ENCODE peak calls at places on chromosomes 3 and 15, in six cellular contexts. J is colonic mucosa, T is stomach, K is HCT116, E is right cardiac atrium, P is aorta. F is an unnamed sample. For H3K4me1, the result is how much of the 10 kb centered on the place peaks cover.

GRCh38 chr3:187750513-187751123 is 5.3 kb upstream of the BCL6 start:
- DNase-seq in J (peak), T (peak), K (no peak), E (peak), P (no peak), F (peak)

GRCh38 chr3:10585945-10586344 is 80.6 kb upstream of the ATP2B2 start:
- DNase-seq in J (no peak), T (no peak), K (no peak), E (no peak), P (no peak), F (no peak)

GRCh38 chr3:123884258-123884831 is at the start of gene MYLK:
- DNase-seq in J (peak), T (peak), K (peak), E (peak), P (peak), F (peak)

GRCh38 chr15:38650384-38650783 is 85.8 kb upstream of the RASGRP1 start:
- DNase-seq in J (no peak), T (no peak), K (no peak), E (no peak), P (no peak), F (no peak)

GRCh38 chr3:32424581-32425250 is 33.1 kb downstream of the CMTM7 start:
- DNase-seq in J (no peak), T (no peak), K (no peak), E (no peak), P (no peak), F (no peak)

GRCh38 chr3:191356586-191357439 is 26.5 kb upstream of the UTS2B start:
- DNase-seq in J (no peak), T (peak), K (peak), E (peak), P (peak), F (no peak)

GRCh38 chr3:106367496-106367895 is 498.7 kb upstream of the CBLB start:
- DNase-seq in J (no peak), T (no peak), K (no peak), E (no peak), P (no peak), F (no peak)

GRCh38 chr15:91182096-91182495 is 82.0 kb downstream of the SV2B start:
- DNase-seq in J (no peak), T (no peak), K (no peak), E (no peak), P (no peak), F (no peak)

GRCh38 chr15:52099654-52100272 is 12.8 kb downstream of the BCL2L10 start:
- DNase-seq in J (no peak), T (no peak), K (no peak), E (no peak), P (no peak), F (no peak)

GRCh38 chr3:78565712-78566111 is 1202.1 kb downstream of the ROBO1 start:
- DNase-seq in J (no peak), T (no peak), K (no peak), E (no peak), P (no peak), F (no peak)

GRCh38 chr15:82950746-82951370 is 1.7 kb downstream of the HOMER2 start:
- DNase-seq in J (no peak), T (no peak), K (no peak), E (no peak), P (no peak), F (no peak)

GRCh38 chr3:95319921-95320494 is 1257.1 kb downstream of the NSUN3 start:
- DNase-seq in J (no peak), T (no peak), K (no peak), E (no peak), P (no peak), F (no peak)

GRCh38 chr3:27500051-27500450 is 15.9 kb upstream of the SLC4A7 start:
- DNase-seq in J (no peak), T (no peak), K (no peak), E (no peak), P (no peak), F (no peak)

GRCh38 chr3:106004841-106005240 is 136.0 kb upstream of the CBLB start:
- DNase-seq in J (no peak), T (no peak), K (no peak), E (peak), P (no peak), F (no peak)

GRCh38 chr3:188037965-188038581 is 115.9 kb upstream of the LPP start:
- DNase-seq in J (peak), T (no peak), K (no peak), E (no peak), P (no peak), F (no peak)

DNA sequence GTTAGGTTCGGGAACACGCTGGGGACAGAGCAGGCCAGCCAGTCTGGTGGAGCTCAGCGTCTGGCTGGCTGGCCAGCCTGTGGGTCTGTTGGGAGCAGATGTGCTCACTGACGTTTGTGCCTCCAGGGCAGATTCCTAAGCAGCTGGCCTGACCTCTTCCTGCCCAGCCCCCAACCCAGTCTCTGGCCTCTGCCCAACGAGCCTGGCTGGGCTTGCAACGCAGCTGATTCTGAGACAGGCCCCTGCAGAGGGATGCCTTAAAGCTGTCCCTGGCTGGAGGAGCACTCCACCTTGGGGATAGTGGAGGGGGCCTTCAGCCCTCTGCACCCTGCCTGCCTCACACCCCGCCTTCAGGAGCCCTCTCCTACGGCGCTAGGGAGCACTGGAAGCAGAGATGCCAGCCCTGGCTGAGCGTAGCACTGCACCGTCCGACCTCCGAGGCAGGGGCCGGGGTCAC is 46.0 kb downstream of the KLF13 start:
- DNase-seq in J (no peak), T (no peak), K (no peak), E (peak), P (peak), F (peak)
- H3K27ac ChIP-seq in J (no peak), T (peak), K (no peak), E (peak), P (no peak), F (no peak)

GRCh38 chr3:152443212-152444023 is 174.7 kb downstream of the MBNL1 start:
- DNase-seq in J (no peak), T (no peak), K (no peak), E (no peak), P (no peak), F (no peak)

GRCh38 chr3:152447509-152447908 is 178.8 kb downstream of the MBNL1 start:
- DNase-seq in J (no peak), T (no peak), K (no peak), E (no peak), P (no peak), F (no peak)

GRCh38 chr3:152445227-152445626 is 176.5 kb downstream of the MBNL1 start:
- DNase-seq in J (no peak), T (no peak), K (no peak), E (no peak), P (no peak), F (no peak)

GRCh38 chr3:152446495-152446894 is 177.8 kb downstream of the MBNL1 start:
- DNase-seq in J (no peak), T (no peak), K (no peak), E (peak), P (no peak), F (no peak)

DNA sequence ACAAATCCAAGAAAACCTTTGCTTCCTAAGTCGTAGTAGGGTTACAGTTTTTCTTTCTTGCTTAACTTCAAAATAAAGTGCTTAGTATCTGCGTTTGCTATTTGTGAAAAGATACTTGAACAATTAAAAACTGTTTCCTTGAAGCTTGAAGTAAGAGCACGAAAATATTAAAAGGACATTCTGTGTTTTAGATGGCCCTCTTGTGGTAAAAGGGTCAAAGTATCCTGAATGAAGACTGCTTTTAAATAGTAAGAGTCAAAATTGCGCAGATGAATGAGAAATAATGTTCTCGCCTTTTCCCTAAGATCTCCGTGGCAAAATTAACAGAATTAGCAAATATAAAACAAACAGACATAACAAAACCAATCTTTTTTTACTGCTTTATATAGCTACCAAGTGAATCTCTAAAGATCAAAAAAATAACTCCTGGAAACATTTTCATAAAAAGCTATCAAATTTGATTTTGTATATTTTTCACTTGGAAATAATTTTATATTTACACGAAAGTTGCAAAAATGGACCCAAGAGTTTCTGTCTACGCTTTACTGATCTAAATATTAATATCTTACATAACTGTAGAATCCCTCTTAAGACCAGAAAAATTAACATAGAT is 175.4 kb downstream of the MBNL1 start:
- DNase-seq in J (no peak), T (no peak), K (peak), E (no peak), P (no peak), F (no peak)
- H3K4me1 ChIP-seq in J (under half), T (half or more), K (under half), E (under half), P (under half), F (under half)

GRCh38 chr3:85142626-85143025 is 183.8 kb downstream of the CADM2 start:
- DNase-seq in J (no peak), T (no peak), K (no peak), E (no peak), P (no peak), F (no peak)
- H3K27ac ChIP-seq in J (no peak), T (no peak), K (no peak), E (no peak), P (no peak), F (no peak)

GRCh38 chr15:28934645-28935044 is 48.9 kb downstream of the APBA2 start:
- DNase-seq in J (no peak), T (no peak), K (no peak), E (no peak), P (peak), F (no peak)

GRCh38 chr15:28937271-28937670 is 51.5 kb downstream of the APBA2 start:
- DNase-seq in J (no peak), T (no peak), K (no peak), E (no peak), P (no peak), F (no peak)

GRCh38 chr15:28935316-28935715 is 49.5 kb downstream of the APBA2 start:
- DNase-seq in J (no peak), T (no peak), K (no peak), E (no peak), P (peak), F (no peak)

GRCh38 chr15:28936481-28936881 is 50.7 kb downstream of the APBA2 start:
- DNase-seq in J (no peak), T (no peak), K (no peak), E (no peak), P (peak), F (no peak)

DNA sequence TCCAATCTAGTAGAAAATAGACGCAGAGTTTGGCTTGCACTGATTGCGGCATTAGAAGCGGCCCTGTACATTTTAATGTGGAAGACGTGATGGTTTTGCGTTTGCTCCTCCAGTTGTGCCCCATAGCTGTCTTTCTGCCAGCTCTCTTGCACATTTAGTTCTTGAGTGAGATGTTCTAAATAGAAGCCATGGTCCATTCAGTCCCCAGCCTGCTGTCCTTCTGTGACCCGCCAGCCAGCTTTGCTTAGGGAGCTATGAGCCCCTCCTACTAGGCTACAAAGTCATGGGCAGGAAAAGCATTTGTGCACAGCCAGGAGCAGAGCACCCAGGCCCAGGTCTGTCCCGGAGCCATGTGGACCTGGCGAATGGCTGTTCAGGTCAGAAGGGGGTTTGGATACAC is 50.3 kb downstream of the APBA2 start:
- DNase-seq in J (no peak), T (no peak), K (no peak), E (no peak), P (no peak), F (no peak)
- H3K4me1 ChIP-seq in J (under half), T (under half), K (under half), E (under half), P (under half), F (under half)

DNA sequence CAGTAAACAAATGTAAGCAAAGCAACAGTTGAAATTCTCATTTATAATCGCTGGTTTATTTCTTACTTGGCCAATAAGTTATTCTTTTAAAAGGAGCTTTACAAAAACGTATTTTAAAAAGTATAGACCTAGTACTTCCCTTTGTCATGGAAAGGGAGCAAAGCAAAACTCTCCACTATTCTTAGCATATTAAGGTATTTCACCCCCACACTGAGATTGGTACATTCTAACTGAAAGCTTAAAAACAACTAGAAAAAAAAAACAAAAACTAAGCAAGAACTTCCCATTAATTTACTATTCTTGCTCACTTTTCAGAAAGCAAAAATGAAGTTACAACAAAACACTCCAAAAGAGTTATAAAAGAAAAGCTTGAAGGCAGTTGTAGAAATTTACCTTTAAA is 1.4 kb downstream of the ATG3 start:
- DNase-seq in J (no peak), T (no peak), K (no peak), E (no peak), P (no peak), F (no peak)
- H3K27ac ChIP-seq in J (peak), T (peak), K (no peak), E (no peak), P (peak), F (no peak)

GRCh38 chr15:90037510-90037860 is 36.4 kb downstream of the ZNF710 start:
- DNase-seq in J (no peak), T (no peak), K (no peak), E (no peak), P (no peak), F (no peak)
- H3K4me1 ChIP-seq in J (under half), T (half or more), K (under half), E (under half), P (under half), F (under half)

DNA sequence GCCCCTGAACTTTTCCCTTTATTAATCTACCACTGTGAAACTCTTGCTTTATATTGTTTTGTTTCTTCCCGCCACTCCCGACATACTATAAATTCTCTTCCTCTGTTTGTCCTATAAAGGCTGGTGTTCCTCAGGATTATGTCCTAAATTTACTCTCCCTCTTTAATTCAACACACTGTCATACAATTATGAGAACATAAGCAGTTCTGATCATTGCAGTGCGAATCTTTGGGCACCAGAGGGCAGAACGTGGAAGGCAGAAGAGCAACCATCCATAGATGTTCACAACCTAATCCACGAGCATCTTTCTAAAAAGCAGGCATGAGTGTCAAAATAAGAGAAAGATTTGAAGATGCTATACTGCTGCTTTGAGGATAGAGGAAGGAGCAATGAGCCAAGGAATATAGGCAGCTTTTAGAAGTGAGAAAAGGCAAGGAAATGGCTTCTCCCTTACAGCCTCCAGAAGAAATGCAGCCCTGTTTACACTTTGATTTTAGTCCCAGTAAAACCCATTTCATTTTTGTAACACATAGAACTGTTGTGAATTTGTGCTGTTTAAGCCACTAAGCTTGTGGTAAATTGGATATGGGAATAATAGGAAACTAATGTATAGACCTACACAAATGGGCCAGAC is 179.4 kb downstream of the GBE1 start:
- DNase-seq in J (peak), T (peak), K (peak), E (peak), P (no peak), F (peak)
- H3K27ac ChIP-seq in J (no peak), T (no peak), K (no peak), E (no peak), P (no peak), F (no peak)

DNA sequence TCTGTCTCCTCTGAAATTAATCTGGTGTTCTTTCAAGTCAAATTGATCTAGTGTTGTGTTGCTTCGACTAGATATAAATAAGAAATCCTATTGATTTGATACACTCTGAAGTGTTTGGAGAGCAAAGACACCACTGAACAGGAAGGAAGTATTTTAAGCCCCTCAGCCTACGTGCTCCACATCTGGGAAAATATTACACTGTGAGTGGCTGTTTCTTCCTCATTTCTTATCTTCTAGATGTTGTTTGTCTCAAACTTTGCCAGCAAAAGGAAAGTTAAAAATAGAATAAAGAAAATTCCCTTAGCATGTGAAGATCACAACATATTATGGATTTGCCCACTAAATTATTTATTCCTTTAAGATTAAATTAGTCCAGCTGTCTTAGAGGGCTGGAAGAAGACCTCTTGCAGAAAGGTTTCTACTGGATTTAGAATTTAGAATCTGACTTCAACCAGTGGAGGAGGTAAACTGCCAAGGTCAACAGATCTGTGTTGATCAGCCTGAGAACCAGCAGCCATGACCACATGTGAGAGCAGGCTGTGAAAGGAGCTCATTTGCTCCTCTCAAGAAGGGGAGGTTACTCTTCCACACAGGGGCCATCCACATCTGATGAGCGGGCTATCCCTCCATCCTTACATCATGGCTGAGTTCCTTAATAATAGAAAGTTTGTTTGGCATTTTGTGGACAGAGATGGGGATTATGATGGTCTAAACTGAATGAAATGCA is 46.3 kb upstream of the ACKR4 start:
- DNase-seq in J (no peak), T (no peak), K (no peak), E (no peak), P (no peak), F (no peak)
- H3K4me1 ChIP-seq in J (under half), T (under half), K (under half), E (under half), P (under half), F (under half)

DNA sequence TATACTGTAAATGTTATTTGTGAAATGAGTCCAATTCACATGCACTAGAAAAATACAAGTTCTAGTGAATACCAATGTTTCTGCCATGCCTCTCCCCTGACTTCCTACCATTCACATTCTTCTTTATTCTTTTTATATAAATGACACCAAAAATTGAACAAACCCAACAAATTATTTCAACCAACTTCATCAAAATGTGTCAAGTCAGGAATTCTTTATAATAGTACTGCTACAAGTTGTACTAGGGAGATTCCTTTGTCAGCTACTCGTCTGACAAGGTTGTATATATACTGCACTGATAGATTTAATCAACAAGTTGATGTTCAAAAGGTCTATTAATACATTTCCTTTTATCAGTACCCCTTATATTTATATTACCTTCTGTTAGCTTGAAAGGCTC is 3.0 kb downstream of the TBL1XR1 start:
- DNase-seq in J (no peak), T (no peak), K (no peak), E (no peak), P (no peak), F (no peak)
- H3K27ac ChIP-seq in J (no peak), T (peak), K (no peak), E (no peak), P (no peak), F (no peak)

F was measured in adrenal gland.